ENCODE peak calls at places on chromosomes 2 and 18, in ten cellular contexts. One of them, this sample, is unnamed.
A peak's percentile ranks its signal among the peaks of the same experiment; 100 is the strongest.

GRCh38 chr18:75131455-75132000 is 77.4 kb downstream of the PTGR3 start:
- DNase-seq in AML-193: no peak
- DNase-seq in mesothelial cell of epicardium: peak; percentile 33
- DNase-seq in RPMI8226: no peak
- DNase-seq in colonic mucosa: peak; percentile 12
- DNase-seq in effector CD4-positive, alpha-beta T cell: no peak
- DNase-seq in EL: peak; percentile 11
- DNase-seq in WERI-Rb-1: peak; percentile 7
- DNase-seq in psoas muscle: no peak
- DNase-seq in RWPE1: no peak
- DNase-seq in this sample: no peak

GRCh38 chr2:223099561-223099960 is 47.6 kb downstream of the KCNE4 start:
- DNase-seq in mesothelial cell of epicardium: no peak
- DNase-seq in effector CD4-positive, alpha-beta T cell: no peak
- DNase-seq in RPMI8226: no peak
- DNase-seq in RWPE1: no peak
- DNase-seq in AML-193: no peak
- DNase-seq in psoas muscle: no peak
- DNase-seq in EL: no peak
- DNase-seq in WERI-Rb-1: peak; percentile 93
- DNase-seq in colonic mucosa: no peak
- DNase-seq in this sample: no peak

GRCh38 chr18:77858331-77858730 is 608.7 kb downstream of the GALR1 start:
- DNase-seq in RPMI8226: no peak
- DNase-seq in effector CD4-positive, alpha-beta T cell: no peak
- DNase-seq in mesothelial cell of epicardium: no peak
- DNase-seq in psoas muscle: no peak
- DNase-seq in RWPE1: no peak
- DNase-seq in colonic mucosa: no peak
- DNase-seq in AML-193: no peak
- DNase-seq in EL: no peak
- DNase-seq in WERI-Rb-1: no peak
- DNase-seq in this sample: no peak

GRCh38 chr2:162073776-162074578 is at the start of gene DPP4:
- DNase-seq in WERI-Rb-1: peak; percentile 31
- DNase-seq in psoas muscle: peak; percentile 36
- DNase-seq in mesothelial cell of epicardium: peak; percentile 53
- DNase-seq in AML-193: peak; percentile 1
- DNase-seq in RPMI8226: peak; percentile 46
- DNase-seq in RWPE1: peak; percentile 49
- DNase-seq in colonic mucosa: peak; percentile 76
- DNase-seq in EL: peak; percentile 54
- DNase-seq in effector CD4-positive, alpha-beta T cell: peak; percentile 17
- DNase-seq in this sample: peak; percentile 17

GRCh38 chr18:78228974-78229373 is 750.6 kb upstream of the SALL3 start:
- DNase-seq in EL: no peak
- DNase-seq in RWPE1: no peak
- DNase-seq in WERI-Rb-1: no peak
- DNase-seq in mesothelial cell of epicardium: no peak
- DNase-seq in colonic mucosa: no peak
- DNase-seq in psoas muscle: no peak
- DNase-seq in effector CD4-positive, alpha-beta T cell: no peak
- DNase-seq in RPMI8226: no peak
- DNase-seq in AML-193: no peak
- DNase-seq in this sample: no peak

GRCh38 chr18:49652841-49653240 is 91.0 kb downstream of the LIPG start:
- DNase-seq in WERI-Rb-1: no peak
- DNase-seq in RWPE1: no peak
- DNase-seq in colonic mucosa: no peak
- DNase-seq in AML-193: no peak
- DNase-seq in effector CD4-positive, alpha-beta T cell: no peak
- DNase-seq in EL: no peak
- DNase-seq in psoas muscle: no peak
- DNase-seq in RPMI8226: no peak
- DNase-seq in mesothelial cell of epicardium: no peak
- DNase-seq in this sample: no peak

GRCh38 chr2:227460079-227460485 is 11.9 kb upstream of the AGFG1 start:
- DNase-seq in WERI-Rb-1: no peak
- DNase-seq in mesothelial cell of epicardium: no peak
- DNase-seq in colonic mucosa: no peak
- DNase-seq in EL: peak; percentile 87
- DNase-seq in RPMI8226: no peak
- DNase-seq in effector CD4-positive, alpha-beta T cell: peak; percentile 38
- DNase-seq in psoas muscle: no peak
- DNase-seq in AML-193: peak; percentile 11
- DNase-seq in RWPE1: no peak
- DNase-seq in this sample: peak; percentile 34

GRCh38 chr2:144403940-144404339 is 116.0 kb downstream of the ZEB2 start:
- DNase-seq in effector CD4-positive, alpha-beta T cell: no peak
- DNase-seq in colonic mucosa: no peak
- DNase-seq in AML-193: no peak
- DNase-seq in EL: no peak
- DNase-seq in mesothelial cell of epicardium: no peak
- DNase-seq in psoas muscle: peak; percentile 31
- DNase-seq in RPMI8226: no peak
- DNase-seq in WERI-Rb-1: peak; percentile 52
- DNase-seq in RWPE1: no peak
- DNase-seq in this sample: no peak

GRCh38 chr2:47499621-47500309 is 96.8 kb downstream of the MSH2 start:
- DNase-seq in AML-193: no peak
- DNase-seq in WERI-Rb-1: no peak
- DNase-seq in colonic mucosa: no peak
- DNase-seq in RWPE1: no peak
- DNase-seq in RPMI8226: peak; percentile 58
- DNase-seq in mesothelial cell of epicardium: no peak
- DNase-seq in effector CD4-positive, alpha-beta T cell: no peak
- DNase-seq in psoas muscle: no peak
- DNase-seq in EL: no peak
- DNase-seq in this sample: no peak

GRCh38 chr18:31217038-31217437 is 54.4 kb upstream of the DSC1 start:
- DNase-seq in mesothelial cell of epicardium: no peak
- DNase-seq in RWPE1: no peak
- DNase-seq in effector CD4-positive, alpha-beta T cell: no peak
- DNase-seq in colonic mucosa: no peak
- DNase-seq in EL: no peak
- DNase-seq in AML-193: no peak
- DNase-seq in psoas muscle: no peak
- DNase-seq in WERI-Rb-1: no peak
- DNase-seq in RPMI8226: no peak
- DNase-seq in this sample: no peak

GRCh38 chr2:74003494-74004211 is 18.9 kb downstream of the TET3 start:
- DNase-seq in WERI-Rb-1: no peak
- DNase-seq in psoas muscle: peak; percentile 58
- DNase-seq in mesothelial cell of epicardium: no peak
- DNase-seq in colonic mucosa: no peak
- DNase-seq in EL: peak; percentile 85
- DNase-seq in AML-193: no peak
- DNase-seq in RWPE1: peak; percentile 59
- DNase-seq in effector CD4-positive, alpha-beta T cell: no peak
- DNase-seq in RPMI8226: no peak
- DNase-seq in this sample: no peak

This sample was measured in T follicular helper cell.